ENCODE peak calls at places on chromosomes 1 and 21, in ten cellular contexts. O is AG08395; X is fibroblast of mammary gland; E is ovary; T is stimulated activated CD4-positive, alpha-beta T cell treated with anti-CD3 and anti-CD28 coated beads, Interleukin-2, amount 100 ng/mL, for 48 hours; B is G401; W is uterus; Z is NCI-H2029; L is Caki2; K is SHP77. M is an unnamed sample.

GRCh38 chr21:17196619-17197018 is 316.2 kb upstream of the CXADR start:
- DNase-seq in B (no peak), K (no peak), L (no peak), O (no peak), E (no peak), Z (no peak), W (no peak), X (peak; percentile 6), T (no peak), M (no peak)

GRCh38 chr1:70017770-70018169 is 187.6 kb downstream of the LRRC40 start:
- DNase-seq in K (no peak), Z (no peak), X (peak; percentile 18), T (no peak), E (no peak), W (no peak), B (no peak), O (no peak), L (no peak), M (no peak)

GRCh38 chr21:36059823-36060158 is 535 bp downstream of the SETD4 start:
- DNase-seq in Z (no peak), L (no peak), E (no peak), K (no peak), W (no peak), B (no peak), X (no peak), O (peak; percentile 60), T (no peak), M (no peak)

GRCh38 chr21:36478207-36478701 is 1.7 kb downstream of the CLDN14 start:
- DNase-seq in T (peak; percentile 23), O (peak; percentile 74), B (no peak), X (peak; percentile 81), K (no peak), Z (no peak), W (no peak), L (peak; percentile 44), E (no peak), M (no peak)

GRCh38 chr1:24702511-24703293 is 42.5 kb upstream of the CLIC4 start:
- DNase-seq in L (peak; percentile 56), Z (peak; percentile 93), K (peak; percentile 87), E (no peak), X (peak; percentile 51), W (no peak), T (no peak), B (no peak), O (no peak), M (no peak)

GRCh38 chr1:91070274-91070673 is 48.4 kb upstream of the ZNF644 start:
- DNase-seq in X (no peak), E (no peak), B (no peak), W (no peak), O (no peak), T (no peak), L (no peak), Z (no peak), K (no peak), M (no peak)

GRCh38 chr1:203362561-203363055 is 11.7 kb upstream of the FMOD start:
- DNase-seq in T (no peak), K (no peak), B (no peak), X (no peak), E (peak; percentile 9), L (no peak), O (no peak), Z (no peak), W (no peak), M (no peak)

GRCh38 chr1:153631047-153632022 is 2.5 kb upstream of the CHTOP start:
- DNase-seq in X (no peak), E (peak; percentile 26), O (no peak), T (no peak), B (no peak), Z (no peak), K (no peak), W (no peak), L (no peak), M (no peak)

GRCh38 chr1:59169703-59170102 is 127.2 kb upstream of the FGGY start:
- DNase-seq in T (no peak), X (peak; percentile 33), K (no peak), W (no peak), Z (no peak), B (no peak), L (no peak), O (no peak), E (no peak), M (no peak)

GRCh38 chr1:94068096-94068830 is 52.7 kb downstream of the ABCA4 start:
- DNase-seq in K (peak; percentile 42), B (no peak), O (no peak), T (no peak), W (no peak), L (peak; percentile 56), E (no peak), Z (no peak), X (no peak), M (no peak)

GRCh38 chr1:111600886-111601386 is 18.7 kb upstream of the RAP1A start:
- DNase-seq in L (no peak), Z (no peak), O (no peak), W (no peak), B (no peak), K (no peak), T (no peak), E (no peak), X (no peak), M (no peak)

GRCh38 chr1:41773144-41773571 is 145.6 kb downstream of the HIVEP3 start:
- DNase-seq in W (no peak), B (peak; percentile 62), L (no peak), O (peak; percentile 88), Z (no peak), T (no peak), K (no peak), E (no peak), X (peak; percentile 91), M (no peak)